ENCODE peak calls at places on chromosome 19, in six cellular contexts. M, W, D, I, K and E are unnamed samples.

GRCh38 chr19:389935-390289 is 19.0 kb downstream of the C2CD4C start:
- DNase-seq in I (no peak), K (no peak), M (no peak), W (no peak), D (no peak), E (no peak)

GRCh38 chr19:51179297-51179696 is 37.2 kb downstream of the SIGLEC7 start:
- DNase-seq in D (no peak), I (no peak), K (no peak), M (peak), W (no peak), E (no peak)

GRCh38 chr19:38669532-38669931 is 22.1 kb downstream of the ACTN4 start:
- DNase-seq in M (peak), K (no peak), D (peak), W (peak), I (no peak), E (no peak)

GRCh38 chr19:5287066-5287465 is 53.5 kb downstream of the PTPRS start:
- DNase-seq in W (no peak), I (no peak), D (no peak), K (no peak), M (no peak), E (no peak)

GRCh38 chr19:19214892-19215291 is 3.1 kb downstream of the NCAN start:
- DNase-seq in I (no peak), K (no peak), W (no peak), D (no peak), M (no peak), E (no peak)

GRCh38 chr19:48405010-48405659 is 11.7 kb downstream of the GRIN2D start:
- DNase-seq in D (no peak), I (no peak), M (no peak), W (no peak), K (no peak), E (no peak)

GRCh38 chr19:34188388-34188787 is 16.1 kb downstream of the LSM14A start:
- DNase-seq in D (no peak), W (no peak), K (no peak), I (no peak), M (no peak), E (no peak)

GRCh38 chr19:41997121-41997850 is 3.3 kb upstream of the ATP1A3 start:
- DNase-seq in I (peak), K (no peak), W (peak), M (no peak), D (peak), E (no peak)

GRCh38 chr19:51784922-51785690 is 9.9 kb upstream of the FPR3 start:
- DNase-seq in D (no peak), W (no peak), I (peak), M (peak), K (no peak), E (no peak)

GRCh38 chr19:47704024-47704423 is 9.2 kb upstream of the EHD2 start:
- DNase-seq in I (no peak), K (no peak), D (no peak), M (no peak), W (no peak), E (no peak)

GRCh38 chr19:31268751-31269150 is 80.5 kb downstream of the TSHZ3 start:
- DNase-seq in M (no peak), K (no peak), D (no peak), W (no peak), I (no peak), E (no peak)

GRCh38 chr19:42468273-42468796 is 25.6 kb upstream of the CXCL17 start:
- DNase-seq in K (no peak), I (no peak), D (no peak), M (no peak), W (no peak), E (no peak)

GRCh38 chr19:18839465-18840287 is 7.9 kb downstream of the UPF1 start:
- DNase-seq in M (no peak), I (no peak), K (no peak), W (no peak), D (no peak), E (no peak)

GRCh38 chr19:49997709-49998108 is 27.5 kb downstream of the VRK3 start:
- DNase-seq in W (peak), M (no peak), K (no peak), I (no peak), D (no peak), E (no peak)

GRCh38 chr19:15576526-15577156 is 38.4 kb upstream of the CYP4F8 start:
- DNase-seq in I (no peak), D (no peak), M (no peak), W (no peak), K (no peak), E (no peak)

GRCh38 chr19:10228925-10229324 is 2.2 kb downstream of the S1PR2 start:
- DNase-seq in D (peak), I (no peak), W (peak), K (no peak), M (no peak), E (no peak)

GRCh38 chr19:54439174-54439851 is 9.7 kb upstream of the LENG8 start:
- DNase-seq in D (no peak), M (peak), K (no peak), W (no peak), I (no peak), E (no peak)

GRCh38 chr19:34236035-34236793 is 18.1 kb upstream of the GARRE1 start:
- DNase-seq in I (no peak), K (no peak), W (no peak), D (no peak), M (no peak), E (no peak)

GRCh38 chr19:54325631-54326030 is 12.7 kb upstream of the LILRA5 start:
- DNase-seq in D (no peak), M (no peak), K (no peak), I (no peak), W (no peak), E (no peak)

GRCh38 chr19:3655402-3656072 is 28.9 kb upstream of the CACTIN start:
- DNase-seq in M (no peak), D (no peak), K (no peak), I (no peak), W (no peak), E (peak)

GRCh38 chr19:38932425-38933179 is 1.9 kb downstream of the MRPS12 start:
- DNase-seq in W (peak), M (no peak), D (no peak), I (no peak), K (no peak), E (no peak)

GRCh38 chr19:41620171-41620570 is 6.7 kb downstream of the CEACAM4 start:
- DNase-seq in K (no peak), D (no peak), I (no peak), W (no peak), M (no peak), E (no peak)

GRCh38 chr19:46015961-46016425 is 6.9 kb downstream of the PGLYRP1 start:
- DNase-seq in K (no peak), W (peak), M (peak), D (peak), I (no peak), E (no peak)

GRCh38 chr19:4016903-4017638 is 9.5 kb downstream of the PIAS4 start:
- DNase-seq in D (no peak), K (no peak), W (no peak), M (no peak), I (no peak), E (no peak)

GRCh38 chr19:55870736-55871135 is 34.4 kb downstream of the NLRP4 start:
- DNase-seq in K (no peak), M (no peak), D (no peak), I (no peak), W (no peak), E (no peak)

GRCh38 chr19:34041922-34042521 is 130.3 kb upstream of the LSM14A start:
- DNase-seq in D (peak), K (no peak), I (peak), M (peak), W (peak), E (no peak)

GRCh38 chr19:48644839-48645651 is 942 bp downstream of the CA11 start:
- DNase-seq in M (peak), K (no peak), I (peak), W (peak), D (peak), E (peak)

GRCh38 chr19:30036154-30037129 is 94.4 kb downstream of the URI1 start:
- DNase-seq in M (no peak), W (no peak), I (no peak), D (no peak), K (no peak), E (no peak)

GRCh38 chr19:8506402-8506957 is 4.0 kb upstream of the PRAM1 start:
- DNase-seq in K (no peak), W (no peak), D (no peak), I (no peak), M (no peak), E (no peak)

GRCh38 chr19:47032171-47032811 is 12.7 kb downstream of the NPAS1 start:
- DNase-seq in W (peak), D (peak), I (no peak), M (no peak), K (no peak), E (no peak)

GRCh38 chr19:43780706-43781525 is at the start of gene KCNN4:
- DNase-seq in D (peak), I (no peak), K (no peak), M (peak), W (peak), E (no peak)

GRCh38 chr19:18879579-18880373 is 16.2 kb downstream of the CERS1 start:
- DNase-seq in K (no peak), W (peak), M (no peak), I (no peak), D (no peak), E (no peak)

GRCh38 chr19:15195381-15195964 is 5.3 kb downstream of the NOTCH3 start:
- DNase-seq in I (peak), W (no peak), M (peak), D (no peak), K (no peak), E (peak)

GRCh38 chr19:35733180-35734125 is 8.8 kb downstream of the IGFLR1 start:
- DNase-seq in M (no peak), K (no peak), W (no peak), I (no peak), D (no peak), E (no peak)

GRCh38 chr19:38655148-38655824 is 7.8 kb downstream of the ACTN4 start:
- DNase-seq in M (no peak), K (no peak), I (no peak), W (no peak), D (no peak), E (no peak)

GRCh38 chr19:17405250-17406038 is at the start of gene BST2:
- DNase-seq in W (peak), D (no peak), K (no peak), I (peak), M (peak), E (peak)

GRCh38 chr19:17406039-17406886 is 833 bp upstream of the BST2 start:
- DNase-seq in D (no peak), M (no peak), I (no peak), W (no peak), K (no peak), E (no peak)

GRCh38 chr19:17404621-17405249 is 695 bp downstream of the BST2 start:
- DNase-seq in W (no peak), D (no peak), K (no peak), M (no peak), I (no peak), E (no peak)

GRCh38 chr19:17402982-17403855 is 2.2 kb downstream of the BST2 start:
- DNase-seq in I (no peak), W (no peak), M (no peak), K (no peak), D (no peak), E (no peak)

DNA sequence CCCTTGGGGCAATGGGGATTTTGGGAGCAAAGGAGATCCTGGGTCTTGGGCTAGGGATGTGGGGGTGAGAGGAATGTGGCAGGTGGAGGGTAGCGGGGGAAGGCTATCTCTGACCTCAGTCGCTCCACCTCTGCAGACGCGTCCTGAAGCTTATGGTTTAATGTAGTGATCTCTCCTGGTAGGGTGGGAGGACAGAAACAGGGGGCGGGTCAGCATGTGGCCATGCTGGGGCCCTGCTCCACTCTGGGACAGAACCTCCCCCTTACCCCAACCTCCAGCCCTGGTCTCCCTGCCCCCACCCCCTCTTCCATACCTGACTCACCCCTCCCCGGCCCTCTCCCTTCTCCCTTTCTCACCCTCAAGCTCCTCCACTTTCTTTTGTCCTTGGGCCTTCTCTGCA is 1.4 kb downstream of the BST2 start:
- DNase-seq in K (no peak), I (no peak), D (no peak), M (no peak), W (no peak), E (no peak)
- H3K4me3 ChIP-seq in K (peak), I (peak), D (peak), M (no peak), W (peak), E (no peak)

GRCh38 chr19:1776606-1777147 is 23.4 kb downstream of the ONECUT3 start:
- DNase-seq in M (no peak), W (no peak), I (no peak), D (no peak), K (no peak), E (no peak)
- H3K4me3 ChIP-seq in M (no peak), W (no peak), I (no peak), D (no peak), K (no peak), E (no peak)

GRCh38 chr19:11989112-11989456 is 24.2 kb downstream of the ZNF763 start:
- DNase-seq in W (no peak), D (no peak), I (no peak), K (no peak), M (no peak), E (no peak)
- H3K4me3 ChIP-seq in W (no peak), D (peak), I (peak), K (no peak), M (no peak), E (no peak)

GRCh38 chr19:17687857-17688784 is at the start of gene UNC13A:
- DNase-seq in M (peak), I (peak), W (peak), K (no peak), D (peak), E (no peak)

GRCh38 chr19:17687141-17687856 is 855 bp downstream of the UNC13A start:
- DNase-seq in W (no peak), M (no peak), I (no peak), D (no peak), K (no peak), E (no peak)

GRCh38 chr19:17686027-17686511 is 2.1 kb downstream of the UNC13A start:
- DNase-seq in W (no peak), I (no peak), K (no peak), D (no peak), M (no peak), E (no peak)

GRCh38 chr19:17685451-17686026 is 2.6 kb downstream of the UNC13A start:
- DNase-seq in M (no peak), D (no peak), K (no peak), W (no peak), I (no peak), E (no peak)

DNA sequence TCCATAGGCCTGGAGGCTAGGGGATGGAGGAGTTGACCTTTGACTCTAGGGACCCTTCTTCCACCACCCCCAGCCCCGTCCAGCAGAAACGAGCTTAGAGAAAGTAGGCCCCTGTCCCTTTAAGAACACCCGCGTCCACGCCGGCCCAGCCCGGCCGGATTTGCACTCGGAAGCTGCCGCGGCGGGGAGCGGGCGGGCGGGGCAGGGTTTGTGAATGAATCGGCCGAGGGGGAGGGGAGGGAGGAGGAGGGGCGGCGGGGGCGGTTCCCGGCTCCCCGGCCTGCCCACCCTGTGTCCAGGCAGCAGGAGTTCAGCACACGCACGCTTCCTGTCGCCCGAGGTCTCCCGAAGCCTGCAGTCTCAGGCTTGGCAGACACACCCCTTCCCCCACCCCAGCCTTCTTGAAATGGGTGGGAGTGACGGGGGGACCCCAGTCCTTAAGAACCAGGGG is 1.5 kb downstream of the UNC13A start:
- DNase-seq in W (no peak), D (no peak), I (peak), K (no peak), M (peak), E (no peak)
- H3K4me3 ChIP-seq in W (no peak), D (no peak), I (peak), K (peak), M (no peak), E (no peak)

GRCh38 chr19:13036366-13036976 is 41.2 kb downstream of the NFIX start:
- DNase-seq in I (no peak), K (no peak), D (no peak), W (no peak), M (peak), E (no peak)

GRCh38 chr19:13037718-13038117 is 42.4 kb downstream of the NFIX start:
- DNase-seq in I (no peak), M (no peak), D (no peak), W (no peak), K (no peak), E (no peak)

GRCh38 chr19:13035820-13036365 is 40.6 kb downstream of the NFIX start:
- DNase-seq in I (no peak), K (no peak), W (no peak), M (no peak), D (no peak), E (no peak)

GRCh38 chr19:13038306-13039210 is 43.3 kb downstream of the NFIX start:
- DNase-seq in M (no peak), W (no peak), D (no peak), K (no peak), I (no peak), E (no peak)

GRCh38 chr19:13037161-13037560 is 41.9 kb downstream of the NFIX start:
- DNase-seq in M (peak), K (no peak), I (no peak), D (no peak), W (no peak), E (no peak)
- H3K4me3 ChIP-seq in M (no peak), K (no peak), I (no peak), D (no peak), W (no peak), E (no peak)

GRCh38 chr19:6363429-6363828 is 2.1 kb downstream of the CLPP start:
- DNase-seq in D (no peak), M (no peak), I (no peak), K (no peak), W (no peak), E (no peak)
- H3K4me3 ChIP-seq in D (no peak), M (no peak), I (no peak), K (no peak), W (no peak), E (no peak)

DNA sequence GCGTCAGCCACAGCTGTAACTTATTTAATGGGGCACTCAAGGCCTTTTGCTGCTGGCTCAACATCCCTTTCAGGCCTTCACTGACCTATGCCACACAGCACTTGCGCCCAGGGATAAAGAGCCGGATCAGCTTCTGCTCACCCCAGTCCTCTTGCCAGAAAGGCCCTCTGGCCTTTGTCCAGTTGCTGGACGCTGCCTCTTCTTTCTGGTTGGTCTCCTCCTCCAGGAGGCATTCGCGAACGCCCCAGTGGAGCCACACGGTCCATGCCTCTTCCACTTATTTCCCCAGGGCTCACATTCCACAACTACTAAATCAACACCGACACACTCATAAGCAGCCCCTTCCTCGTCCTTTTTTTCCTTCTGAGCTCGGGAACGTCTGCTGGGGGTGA is 3.7 kb upstream of the ZNF329 start:
- DNase-seq in I (peak), K (no peak), M (peak), W (no peak), D (no peak), E (no peak)
- H3K4me3 ChIP-seq in I (peak), K (peak), M (peak), W (peak), D (peak), E (peak)